ENCODE peak calls at places on chromosomes 6 and 20, in ten cellular contexts. Y, J, V, O, W, Q, L, P, U and S are unnamed samples. For H3K4me1, the result is how much of the 10 kb centered on the place peaks cover.

GRCh38 chr20:21113697-21114096 is 7.5 kb upstream of the LINC00237 start:
- DNase-seq in J (no peak), L (no peak), O (no peak), Q (no peak), V (no peak), P (no peak), Y (no peak), W (no peak), U (no peak), S (no peak)

GRCh38 chr6:2630891-2631458 is 119.7 kb downstream of the MYLK4 start:
- DNase-seq in W (no peak), Q (no peak), Y (no peak), P (peak), U (peak), L (no peak), O (no peak), V (peak), J (no peak), S (no peak)

GRCh38 chr6:37019065-37019450 is 13.6 kb downstream of the FGD2 start:
- DNase-seq in Q (no peak), Y (no peak), W (no peak), O (no peak), L (peak), V (no peak), P (no peak), U (no peak), J (no peak), S (no peak)

GRCh38 chr6:136037246-136037884 is 185.9 kb downstream of the PDE7B start:
- DNase-seq in Q (no peak), Y (peak), J (no peak), P (no peak), L (no peak), W (no peak), O (peak), V (no peak), U (no peak), S (no peak)

GRCh38 chr6:168387426-168387825 is 53.6 kb upstream of the SMOC2 start:
- DNase-seq in L (no peak), P (no peak), V (no peak), Y (no peak), W (no peak), O (no peak), J (no peak), Q (no peak), U (no peak), S (no peak)

GRCh38 chr6:118810420-118811027 is 83.4 kb upstream of the ASF1A start:
- DNase-seq in O (peak), W (peak), L (peak), Q (no peak), V (no peak), P (no peak), U (no peak), Y (no peak), J (no peak), S (no peak)

GRCh38 chr20:44733341-44734069 is 12.2 kb upstream of the KCNK15 start:
- DNase-seq in O (peak), Y (peak), Q (peak), J (peak), W (no peak), L (peak), P (no peak), V (peak), U (peak), S (peak)

GRCh38 chr6:92723390-92723931 is 695.9 kb downstream of the EPHA7 start:
- DNase-seq in L (no peak), O (peak), J (no peak), V (no peak), P (no peak), Q (no peak), U (no peak), Y (no peak), W (no peak), S (no peak)

GRCh38 chr20:38842558-38842981 is 37.1 kb downstream of the PPP1R16B start:
- DNase-seq in L (no peak), O (no peak), P (no peak), Y (no peak), Q (no peak), U (no peak), W (peak), V (no peak), J (no peak), S (no peak)

GRCh38 chr6:71481801-71482200 is 193.2 kb downstream of the OGFRL1 start:
- DNase-seq in Y (no peak), U (peak), Q (no peak), J (no peak), P (peak), W (no peak), L (no peak), O (no peak), V (no peak), S (no peak)

GRCh38 chr6:113756290-113756665 is 100.9 kb upstream of the MARCKS start:
- DNase-seq in Q (no peak), U (no peak), P (no peak), L (no peak), Y (no peak), V (no peak), O (no peak), W (no peak), J (no peak), S (no peak)

GRCh38 chr6:87501809-87502572 is 29.2 kb downstream of the SLC35A1 start:
- DNase-seq in O (no peak), V (no peak), W (no peak), Q (no peak), P (no peak), L (no peak), U (no peak), J (no peak), Y (no peak), S (no peak)

GRCh38 chr6:72321741-72322140 is 300.1 kb upstream of the KCNQ5 start:
- DNase-seq in O (no peak), J (no peak), Q (no peak), V (no peak), Y (no peak), W (no peak), U (peak), P (peak), L (no peak), S (no peak)

GRCh38 chr6:68975064-68975463 is 340.0 kb downstream of the ADGRB3 start:
- DNase-seq in U (peak), J (peak), W (no peak), L (no peak), Q (peak), V (no peak), O (no peak), Y (no peak), P (peak), S (peak)

GRCh38 chr6:5205877-5206840 is 54.6 kb downstream of the LYRM4 start:
- DNase-seq in P (peak), L (peak), Y (peak), J (no peak), V (no peak), U (peak), O (no peak), W (no peak), Q (no peak), S (peak)

GRCh38 chr6:1524040-1524480 is 85.7 kb upstream of the FOXC1 start:
- DNase-seq in O (peak), L (peak), J (peak), P (peak), U (peak), Q (peak), Y (peak), V (no peak), W (peak), S (peak)

GRCh38 chr20:63941282-63942060 is 14.7 kb downstream of the UCKL1 start:
- DNase-seq in V (no peak), W (peak), U (no peak), J (peak), L (no peak), O (peak), P (no peak), Y (peak), Q (peak), S (peak)

GRCh38 chr6:122374307-122374706 is 25.1 kb upstream of the HSF2 start:
- DNase-seq in V (no peak), P (no peak), U (no peak), Y (no peak), Q (no peak), O (no peak), J (no peak), W (no peak), L (no peak), S (no peak)

DNA sequence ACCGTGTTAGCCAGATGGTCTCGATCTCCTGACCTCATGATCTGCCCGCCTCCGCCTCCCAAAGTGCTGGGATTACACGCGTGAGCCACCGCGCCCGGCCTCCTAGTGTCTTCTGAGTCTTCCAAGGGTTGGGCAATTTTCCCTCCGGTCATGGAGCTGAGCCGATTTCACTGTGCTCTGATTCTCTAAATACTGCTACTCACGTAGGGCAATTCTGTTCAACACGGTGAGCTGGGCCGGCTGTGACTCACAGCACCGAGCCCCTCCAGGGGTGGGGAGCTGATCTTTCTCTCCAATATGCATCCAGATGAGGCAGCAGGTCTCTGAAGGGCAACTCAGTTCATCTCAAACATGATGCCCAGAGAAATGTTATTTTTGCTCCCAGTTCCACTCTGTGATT is 71.6 kb upstream of the CD93 start:
- DNase-seq in L (no peak), O (no peak), J (no peak), Y (no peak), W (no peak), P (peak), U (peak), Q (peak), V (no peak), S (no peak)
- H3K4me1 ChIP-seq in L (under half), O (under half), J (under half), Y (half or more), W (under half), P (under half), U (under half), Q (under half), V (under half), S (half or more)

DNA sequence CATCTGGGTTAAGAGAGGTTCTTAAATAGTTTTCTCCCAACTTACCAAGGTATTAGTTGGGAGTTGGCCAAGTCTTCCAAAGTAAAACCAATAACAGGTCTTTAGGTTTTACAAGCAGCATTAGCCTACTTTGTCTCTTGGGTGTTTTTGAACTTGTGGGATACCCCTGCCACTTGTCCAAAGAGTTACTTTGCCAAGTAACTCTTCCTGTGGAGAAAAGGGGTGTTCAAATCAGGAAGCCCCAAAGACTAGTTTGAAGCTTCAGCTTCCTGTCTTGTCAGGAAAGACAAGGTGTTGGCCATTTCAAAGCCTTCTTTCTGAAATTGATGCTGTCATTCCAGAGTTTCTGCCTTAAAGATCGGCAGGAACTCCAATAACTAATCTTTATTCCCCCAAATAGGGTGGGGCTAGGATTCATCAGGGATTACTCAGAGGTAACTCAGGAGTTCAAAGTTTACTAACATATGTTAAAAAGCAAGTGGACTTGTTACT is 822 bp downstream of the RAB22A start:
- DNase-seq in J (no peak), Y (no peak), W (no peak), Q (no peak), O (peak), L (no peak), V (peak), P (peak), U (peak), S (no peak)
- H3K27ac ChIP-seq in J (peak), Y (peak), W (peak), Q (no peak), O (peak), L (peak), V (peak), P (peak), U (peak), S (peak)

DNA sequence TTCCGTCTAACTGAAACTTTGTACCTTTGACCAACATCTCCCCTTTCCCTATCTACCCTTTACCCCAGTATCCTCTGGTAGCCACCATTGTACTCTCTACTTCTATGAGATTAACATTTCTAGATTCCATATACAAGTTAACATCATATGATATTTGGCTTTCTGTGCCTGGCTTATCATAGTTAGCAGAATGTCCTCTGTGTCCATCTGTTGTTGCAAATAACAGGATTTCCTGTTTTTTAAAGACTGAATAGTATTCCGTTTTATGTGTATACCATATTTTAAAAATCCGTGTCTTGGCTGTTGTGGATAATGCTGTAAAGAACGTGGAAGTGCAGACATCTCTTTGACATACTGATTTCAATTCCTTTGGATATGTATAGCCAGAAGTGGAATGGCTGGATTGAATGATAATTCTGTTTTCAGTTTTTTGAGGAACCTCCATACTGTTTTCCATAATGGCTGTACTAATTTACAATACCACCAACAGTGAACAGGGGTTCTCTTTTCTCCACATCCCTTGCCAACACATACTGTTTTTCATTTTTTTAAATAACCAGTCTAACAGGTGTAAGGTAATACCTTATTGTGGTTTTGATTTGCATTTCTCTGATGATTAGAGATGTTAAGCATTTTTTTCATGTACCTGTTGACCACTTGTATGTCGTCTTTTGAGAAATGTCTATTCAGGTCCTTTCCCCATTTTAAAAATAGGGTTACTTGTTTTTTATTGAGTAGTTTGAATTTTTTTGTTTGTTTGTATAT is 53.8 kb downstream of the CDC5L start:
- DNase-seq in J (no peak), W (no peak), O (no peak), U (no peak), Y (no peak), L (no peak), P (no peak), Q (no peak), V (no peak), S (no peak)
- H3K4me1 ChIP-seq in J (under half), W (under half), O (under half), U (under half), Y (under half), L (under half), P (under half), Q (under half), V (under half), S (under half)

DNA sequence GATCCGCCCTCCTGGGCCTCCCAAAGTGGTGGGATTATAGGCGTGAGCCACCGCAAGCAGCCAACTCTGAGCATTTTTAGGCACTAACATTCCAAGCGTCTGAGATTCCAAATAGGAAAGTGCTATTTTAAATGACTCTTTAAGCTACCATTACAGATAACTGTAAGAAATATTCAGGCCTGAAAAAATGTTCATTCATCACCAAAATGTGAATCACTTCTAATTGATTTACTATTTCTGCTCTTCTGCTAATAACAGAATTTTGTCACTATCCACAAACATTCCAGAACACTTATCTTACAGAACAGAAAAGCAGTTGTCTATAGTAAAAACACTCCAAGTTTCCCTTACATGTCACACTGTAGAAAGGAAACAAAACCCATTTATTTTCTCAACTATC is 106.5 kb downstream of the BACH2 start:
- DNase-seq in Y (no peak), J (no peak), V (no peak), W (no peak), U (peak), O (no peak), P (peak), Q (no peak), L (no peak), S (no peak)
- H3K27ac ChIP-seq in Y (no peak), J (no peak), V (no peak), W (no peak), U (no peak), O (peak), P (no peak), Q (no peak), L (no peak), S (no peak)